ENCODE peak calls at places on chromosomes 1 and 21, in ten cellular contexts. F is sigmoid colon, C is H1, O is transverse colon, M is GM12878, L is HepG2, V is stomach, U is SK-N-SH, X is K562, Z is upper lobe of left lung. R is an unnamed sample.

GRCh38 chr1:240107058-240107684 is 15.5 kb downstream of the FMN2 start:
- DNase-seq in F (no peak), C (no peak), O (no peak), M (no peak), L (no peak), V (no peak), U (no peak), X (no peak), Z (no peak), R (no peak)

GRCh38 chr21:20882462-20883415 is 115.5 kb upstream of the NCAM2 start:
- DNase-seq in F (no peak), C (peak; percentile 65), O (peak; percentile 21), M (no peak), L (no peak), V (peak; percentile 47), U (peak; percentile 16), X (peak; percentile 23), Z (no peak), R (no peak)

GRCh38 chr1:144551107-144551542 is 41.6 kb upstream of the PPIAL4F start:
- DNase-seq in F (no peak), C (peak; percentile 58), O (peak; percentile 14), M (no peak), L (no peak), V (no peak), U (no peak), X (no peak), Z (no peak), R (peak; percentile 63)

GRCh38 chr1:66278260-66279046 is 255.5 kb upstream of the SGIP1 start:
- DNase-seq in F (no peak), C (no peak), O (no peak), M (peak; percentile 42), L (no peak), V (no peak), U (no peak), X (no peak), Z (no peak), R (no peak)

GRCh38 chr1:154972213-154972516 is 1.6 kb upstream of the SHC1 start:
- DNase-seq in F (no peak), C (no peak), O (no peak), M (no peak), L (no peak), V (no peak), U (no peak), X (no peak), Z (no peak), R (no peak)

GRCh38 chr1:115173151-115173550 is 83.8 kb upstream of the TSPAN2 start:
- DNase-seq in F (no peak), C (no peak), O (no peak), M (no peak), L (no peak), V (no peak), U (no peak), X (no peak), Z (no peak), R (no peak)

GRCh38 chr1:145884675-145885074 is 991 bp downstream of the ANKRD35 start:
- DNase-seq in F (no peak), C (no peak), O (no peak), M (no peak), L (no peak), V (no peak), U (no peak), X (no peak), Z (no peak), R (no peak)

GRCh38 chr1:94024109-94024792 is 96.7 kb downstream of the ABCA4 start:
- DNase-seq in F (no peak), C (no peak), O (no peak), M (no peak), L (no peak), V (no peak), U (no peak), X (no peak), Z (no peak), R (no peak)

GRCh38 chr1:22447581-22448215 is 4.0 kb upstream of the ZBTB40 start:
- DNase-seq in F (no peak), C (no peak), O (no peak), M (no peak), L (no peak), V (no peak), U (peak; percentile 50), X (no peak), Z (no peak), R (no peak)

DNA sequence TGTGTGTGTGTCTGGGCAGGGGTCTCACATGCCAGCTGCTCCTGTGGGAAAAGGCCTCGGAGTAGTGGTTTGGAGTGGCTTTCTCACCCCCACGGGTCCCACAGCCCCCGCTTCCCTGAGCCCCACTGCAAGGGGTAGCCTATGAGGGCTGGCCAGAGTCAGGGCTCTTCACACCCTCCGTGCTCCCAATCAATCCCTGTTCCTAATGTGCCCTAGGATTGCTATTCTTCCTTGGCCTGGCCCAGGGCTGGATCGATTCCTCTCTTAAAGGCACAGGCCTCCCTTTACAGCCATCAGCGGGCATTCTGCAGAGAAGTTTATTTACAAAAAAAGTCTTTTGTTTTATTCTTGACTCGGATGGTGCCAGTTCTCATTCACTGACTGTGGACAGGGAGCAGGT is 19.3 kb upstream of the ACTL8 start:
- DNase-seq in F (no peak), C (no peak), O (no peak), M (no peak), L (no peak), V (no peak), U (no peak), X (no peak), Z (no peak), R (no peak)
- H3K27ac ChIP-seq in F (no peak overlapping the region), C (no peak overlapping the region), O (no peak overlapping the region), M (no peak overlapping the region), L (no peak overlapping the region), V (no peak overlapping the region), U (no peak overlapping the region), X (no peak overlapping the region), Z (no peak overlapping the region), R (no peak overlapping the region)

GRCh38 chr1:163093579-163093978 is 24.4 kb downstream of the RGS4 start:
- DNase-seq in F (no peak), C (no peak), O (no peak), M (no peak), L (no peak), V (no peak), U (no peak), X (no peak), Z (peak; percentile 6), R (no peak)
- TF ChIP-seq EP300 in F (no peak), C (no peak), O (no peak), M (no peak), L (no peak), V (no peak), U (no peak), X (no peak), Z (no peak), R (no peak)

DNA sequence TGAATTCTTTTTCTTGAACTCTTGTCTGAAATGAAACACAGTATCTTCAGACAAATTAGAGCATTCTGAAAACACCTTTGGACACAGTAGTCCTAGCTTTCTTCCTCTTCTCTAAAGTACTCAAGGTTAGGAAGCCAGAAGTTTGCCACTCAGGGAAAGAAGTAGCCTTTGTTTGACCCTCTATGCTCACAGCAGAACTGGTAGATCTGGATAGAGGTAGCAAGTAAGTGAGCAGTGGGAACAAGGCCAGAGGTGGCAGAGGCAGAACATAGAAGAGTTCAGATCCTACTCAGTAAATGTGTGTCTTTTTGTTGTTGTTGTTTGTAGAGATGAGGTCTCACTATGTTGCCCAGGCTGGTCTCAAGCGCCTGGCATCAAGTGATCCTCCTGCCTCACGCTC is 7.4 kb upstream of the PIGR start:
- DNase-seq in F (no peak), C (no peak), O (no peak), M (no peak), L (no peak), V (peak; percentile 75), U (no peak), X (no peak), Z (no peak), R (no peak)
- TF ChIP-seq POLR2AphosphoS5 in F (no peak), C (no peak), O (no peak), M (no peak), L (no peak), V (no peak), U (no peak), X (no peak), Z (no peak), R (no peak)

DNA sequence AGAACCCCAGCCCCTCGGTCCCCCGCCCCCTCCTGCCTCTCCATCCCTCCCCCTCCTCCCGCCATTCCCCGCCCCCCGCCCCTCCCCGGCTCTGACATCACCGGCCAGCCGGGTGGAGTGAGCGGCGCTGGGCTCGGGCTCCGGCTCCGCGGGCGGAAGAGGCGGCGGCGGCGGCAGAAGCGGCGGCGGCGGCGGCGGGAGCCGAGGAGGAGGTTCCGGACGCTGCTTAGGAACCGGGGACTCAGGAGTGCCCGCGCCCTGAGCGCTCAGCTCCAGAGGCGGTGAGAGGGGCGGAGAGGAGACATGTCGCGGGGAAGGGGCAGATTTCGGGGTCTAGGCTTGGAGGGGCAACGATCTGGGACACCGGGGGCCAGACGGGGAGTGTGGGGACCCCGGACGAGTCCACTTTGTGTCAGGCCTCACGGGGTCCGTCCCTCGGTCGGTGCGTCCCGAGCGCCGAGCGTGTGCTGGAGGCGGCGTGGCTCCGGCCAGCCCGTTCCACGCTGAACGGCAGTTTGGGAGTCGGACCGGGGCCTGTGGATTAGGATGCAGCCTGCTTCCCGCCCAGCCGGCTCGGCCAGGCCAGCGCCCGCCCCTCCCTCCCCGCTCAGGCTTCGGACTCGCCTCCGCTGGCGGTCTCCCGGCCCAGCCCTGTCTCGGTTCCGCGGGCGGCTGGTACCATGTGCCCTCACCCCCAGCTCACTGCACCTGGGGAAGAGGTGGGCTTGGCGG is at the start of gene PEA15:
- DNase-seq in F (peak; percentile 88), C (peak; percentile 82), O (peak; percentile 83), M (no peak), L (no peak), V (peak; percentile 83), U (peak; percentile 96), X (peak; percentile 95), Z (peak; percentile 96), R (peak; percentile 85)
- H3K27ac ChIP-seq in F (peak within 1 kb of the TSS; percentile 96), C (peak within 1 kb of the TSS; percentile 75), O (peak within 1 kb of the TSS; percentile 92), M (peak within 1 kb of the TSS; percentile 96), L (peak within 1 kb of the TSS; percentile 52), V (peak within 1 kb of the TSS; percentile 95), U (peak within 1 kb of the TSS; percentile 99), X (peak within 1 kb of the TSS; percentile 86), Z (peak within 1 kb of the TSS; percentile 88), R (peak within 1 kb of the TSS; percentile 96)

DNA sequence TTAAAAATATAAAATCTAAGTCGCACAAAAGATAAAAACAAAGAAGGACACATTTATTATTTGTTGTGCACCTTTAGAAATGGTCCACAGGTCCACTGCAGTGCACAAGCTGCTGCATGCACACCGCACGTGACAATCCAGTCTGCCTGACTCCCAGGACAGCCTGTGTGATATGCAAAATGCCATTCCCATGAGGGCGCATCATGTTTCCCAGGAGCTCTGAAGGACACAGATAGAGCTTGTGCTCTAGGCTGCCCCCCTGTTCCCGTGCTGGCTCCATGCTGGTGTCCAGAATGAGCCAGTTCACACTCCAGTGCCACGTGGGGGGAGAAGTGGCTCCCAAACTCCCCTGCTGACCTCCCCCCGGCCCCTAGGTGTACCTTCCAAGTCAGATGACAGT is 26.5 kb downstream of the RAB7B start:
- DNase-seq in F (peak; percentile 63), C (no peak), O (no peak), M (no peak), L (peak; percentile 76), V (no peak), U (no peak), X (no peak), Z (no peak), R (no peak)
- TF ChIP-seq EP300 in F (no peak), C (no peak), O (no peak), M (no peak), L (no peak), V (no peak), U (no peak), X (no peak), Z (no peak), R (no peak)